ENCODE peak calls at places on chromosomes 16 and 17, in five cellular contexts. X is HCT116, Q is AG09319, N is epithelial cell of proximal tubule, V is astrocyte of the cerebellum. Z is an unnamed sample.
A peak's percentile ranks its signal among the peaks of the same experiment; 100 is the strongest.

GRCh38 chr16:86039606-86040005 is 140.6 kb downstream of the IRF8 start:
- DNase-seq in N (no peak), Q (no peak), X (no peak), V (no peak), Z (no peak)

GRCh38 chr16:27245276-27246231 is 23.0 kb downstream of the NSMCE1 start:
- DNase-seq in Q (peak; percentile 93), N (peak; percentile 86), V (peak; percentile 98), X (no peak), Z (no peak)

GRCh38 chr17:38341035-38341721 is 2.6 kb downstream of the GPR179 start:
- DNase-seq in X (no peak), V (no peak), Q (no peak), N (no peak), Z (no peak)

GRCh38 chr16:1043831-1044514 is 28.6 kb upstream of the SSTR5 start:
- DNase-seq in X (no peak), Q (no peak), N (no peak), V (no peak), Z (no peak)

GRCh38 chr16:85858984-85859817 is 39.8 kb upstream of the IRF8 start:
- DNase-seq in N (no peak), Q (no peak), X (no peak), V (no peak), Z (no peak)

GRCh38 chr16:56615353-56615752 is 7.0 kb downstream of the MT2A start:
- DNase-seq in N (no peak), V (no peak), X (no peak), Q (no peak), Z (no peak)

GRCh38 chr17:44875761-44876160 is 23.5 kb downstream of the EFTUD2 start:
- DNase-seq in Q (no peak), N (no peak), V (no peak), X (no peak), Z (no peak)

GRCh38 chr16:8816967-8817662 is 19.5 kb downstream of the PMM2 start:
- DNase-seq in N (no peak), X (no peak), Q (no peak), V (no peak), Z (no peak)

GRCh38 chr17:72120878-72121163 is at the start of gene SOX9:
- DNase-seq in N (peak; percentile 70), X (peak; percentile 95), V (peak; percentile 95), Q (peak; percentile 82), Z (peak; percentile 92)

GRCh38 chr17:61689610-61690180 is 98.7 kb upstream of the NACA2 start:
- DNase-seq in Q (no peak), N (no peak), V (no peak), X (no peak), Z (no peak)

GRCh38 chr16:8928467-8928957 is 35.2 kb downstream of the USP7 start:
- DNase-seq in V (no peak), Q (no peak), X (no peak), N (no peak), Z (peak; percentile 44)

GRCh38 chr17:32482568-32483320 is 4.0 kb upstream of the CDK5R1 start:
- DNase-seq in X (no peak), N (no peak), Q (no peak), V (no peak), Z (no peak)

GRCh38 chr16:84209989-84210388 is 19.0 kb downstream of the ADAD2 start:
- DNase-seq in Q (no peak), N (no peak), X (peak; percentile 34), V (no peak), Z (no peak)
- TF ChIP-seq CTCF in Q (no peak), N (peak; percentile 29), X (peak; percentile 31), V (no peak), Z (no peak)

GRCh38 chr17:76887809-76888208 is 19.6 kb downstream of the MGAT5B start:
- DNase-seq in V (no peak), N (no peak), X (no peak), Q (no peak), Z (no peak)
- TF ChIP-seq CTCF in V (peak; percentile 11), N (no peak), X (peak; percentile 42), Q (no peak), Z (no peak)

GRCh38 chr17:48615963-48616718 is 1.0 kb upstream of the HOXB8 start:
- DNase-seq in Q (no peak), N (no peak), V (no peak), X (no peak), Z (no peak)
- TF ChIP-seq CTCF in Q (no peak), N (no peak), V (no peak), X (no peak), Z (no peak)

DNA sequence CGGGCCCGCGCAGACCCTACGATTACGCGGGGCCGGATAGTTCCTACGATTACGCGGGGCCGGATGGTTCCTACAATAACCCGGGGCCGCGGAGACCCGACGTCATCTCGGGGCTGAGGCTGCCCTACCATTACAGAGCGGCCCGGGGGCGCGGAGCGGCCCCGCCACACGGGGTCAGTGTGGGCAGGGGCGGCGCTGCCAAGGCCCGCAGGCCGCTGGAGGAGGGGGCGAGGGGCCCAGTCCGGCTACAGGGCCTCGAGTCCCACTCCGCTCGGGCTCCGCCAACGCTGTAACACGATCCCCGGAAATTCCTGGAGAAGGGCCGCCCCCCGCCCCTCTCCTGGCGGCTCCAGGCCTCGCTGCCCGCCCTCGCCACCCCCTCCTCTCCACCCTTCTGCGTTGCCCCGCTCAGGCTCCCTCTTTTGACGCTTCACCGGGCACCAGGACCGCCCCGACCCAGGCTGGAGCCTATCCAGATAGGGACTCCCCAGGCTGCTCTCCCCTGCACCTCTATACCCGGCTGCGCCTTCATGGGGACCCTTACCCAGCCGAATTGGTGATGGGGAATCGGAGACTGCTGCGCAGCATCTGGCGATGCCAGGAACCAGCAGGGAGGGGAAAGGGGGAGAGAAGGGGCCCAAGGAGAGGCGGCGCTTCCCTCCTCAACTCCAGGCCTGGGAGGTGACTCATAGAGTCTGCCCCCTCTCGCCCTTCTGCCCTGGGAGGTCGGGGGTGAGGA is at the start of gene RAB34:
- DNase-seq in Q (peak; percentile 78), V (peak; percentile 66), X (no peak), N (no peak), Z (peak; percentile 41)
- TF ChIP-seq CTCF in Q (no peak), V (no peak), X (no peak), N (peak; percentile 35), Z (peak; percentile 33)

DNA sequence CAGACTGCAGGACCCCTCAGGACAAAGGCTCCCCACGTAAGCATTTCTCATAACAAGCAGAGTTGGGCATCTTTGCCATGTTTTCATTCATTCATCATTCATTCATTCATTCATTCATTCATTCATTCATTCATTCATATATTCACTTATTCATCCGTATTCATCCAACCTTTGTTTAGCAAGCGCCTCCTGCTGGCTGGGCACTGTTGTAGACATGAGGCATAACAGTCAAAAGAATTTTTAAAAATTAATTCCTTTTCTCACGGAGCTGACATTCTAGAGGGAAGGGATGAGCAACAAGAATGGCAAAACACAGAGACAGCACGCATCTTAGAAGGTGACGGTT is 351.7 kb upstream of the TNRC6C start:
- DNase-seq in X (no peak), Q (no peak), V (no peak), N (no peak), Z (no peak)
- TF ChIP-seq CTCF in X (peak; percentile 51), Q (no peak), V (no peak), N (peak; percentile 31), Z (no peak)

GRCh38 chr16:16183562-16183961 is 39.7 kb downstream of the ABCC6 start:
- DNase-seq in Q (no peak), V (no peak), N (no peak), X (no peak), Z (no peak)
- TF ChIP-seq CTCF in Q (peak; percentile 10), V (peak; percentile 31), N (peak; percentile 52), X (peak; percentile 51), Z (no peak)

Z was measured in GM13976.